ENCODE peak calls at places on chromosomes 1 and 21, in ten cellular contexts. One of them, this sample, is unnamed.

GRCh38 chr1:12209495-12209832 is 20.4 kb upstream of the VPS13D start:
- DNase-seq in HFF-Myc: no peak
- DNase-seq in iPS-NIHi11: no peak
- DNase-seq in B cell: no peak
- DNase-seq in type B pancreatic cell: no peak
- DNase-seq in cardiac fibroblast: no peak
- DNase-seq in heart right ventricle: no peak
- DNase-seq in anterior cingulate cortex: no peak
- DNase-seq in transverse colon: no peak
- DNase-seq in cardiac muscle cell: no peak
- DNase-seq in this sample: no peak

GRCh38 chr1:118744420-118744819 is 243.7 kb downstream of the TBX15 start:
- DNase-seq in HFF-Myc: no peak
- DNase-seq in iPS-NIHi11: no peak
- DNase-seq in B cell: no peak
- DNase-seq in type B pancreatic cell: no peak
- DNase-seq in cardiac fibroblast: no peak
- DNase-seq in heart right ventricle: no peak
- DNase-seq in anterior cingulate cortex: no peak
- DNase-seq in transverse colon: no peak
- DNase-seq in cardiac muscle cell: no peak
- DNase-seq in this sample: no peak

GRCh38 chr1:107648071-107648470 is 316.9 kb downstream of the VAV3 start:
- DNase-seq in HFF-Myc: no peak
- DNase-seq in iPS-NIHi11: no peak
- DNase-seq in B cell: no peak
- DNase-seq in type B pancreatic cell: no peak
- DNase-seq in cardiac fibroblast: peak; percentile 7
- DNase-seq in heart right ventricle: no peak
- DNase-seq in anterior cingulate cortex: no peak
- DNase-seq in transverse colon: no peak
- DNase-seq in cardiac muscle cell: peak; percentile 8
- DNase-seq in this sample: no peak

GRCh38 chr21:31753949-31754348 is 22.0 kb upstream of the SCAF4 start:
- DNase-seq in HFF-Myc: no peak
- DNase-seq in iPS-NIHi11: peak; percentile 23
- DNase-seq in B cell: no peak
- DNase-seq in type B pancreatic cell: no peak
- DNase-seq in cardiac fibroblast: no peak
- DNase-seq in heart right ventricle: no peak
- DNase-seq in anterior cingulate cortex: no peak
- DNase-seq in transverse colon: no peak
- DNase-seq in cardiac muscle cell: no peak
- DNase-seq in this sample: no peak

GRCh38 chr21:45292399-45293213 is 4.9 kb upstream of the POFUT2 start:
- DNase-seq in HFF-Myc: peak; percentile 66
- DNase-seq in iPS-NIHi11: peak; percentile 85
- DNase-seq in B cell: peak; percentile 88
- DNase-seq in type B pancreatic cell: peak; percentile 92
- DNase-seq in cardiac fibroblast: peak; percentile 93
- DNase-seq in heart right ventricle: peak; percentile 87
- DNase-seq in anterior cingulate cortex: peak; percentile 74
- DNase-seq in transverse colon: peak; percentile 83
- DNase-seq in cardiac muscle cell: peak; percentile 93
- DNase-seq in this sample: peak; percentile 96

GRCh38 chr1:186648606-186649005 is 31.6 kb downstream of the PTGS2 start:
- DNase-seq in HFF-Myc: no peak
- DNase-seq in iPS-NIHi11: no peak
- DNase-seq in B cell: no peak
- DNase-seq in type B pancreatic cell: no peak
- DNase-seq in cardiac fibroblast: no peak
- DNase-seq in heart right ventricle: no peak
- DNase-seq in anterior cingulate cortex: no peak
- DNase-seq in transverse colon: no peak
- DNase-seq in cardiac muscle cell: no peak
- DNase-seq in this sample: no peak

GRCh38 chr21:43375006-43375826 is 51.7 kb downstream of the SIK1 start:
- DNase-seq in HFF-Myc: no peak
- DNase-seq in iPS-NIHi11: no peak
- DNase-seq in B cell: no peak
- DNase-seq in type B pancreatic cell: no peak
- DNase-seq in cardiac fibroblast: no peak
- DNase-seq in heart right ventricle: no peak
- DNase-seq in anterior cingulate cortex: no peak
- DNase-seq in transverse colon: no peak
- DNase-seq in cardiac muscle cell: no peak
- DNase-seq in this sample: no peak

GRCh38 chr1:161013104-161013590 is 7.8 kb downstream of the F11R start:
- DNase-seq in HFF-Myc: no peak
- DNase-seq in iPS-NIHi11: no peak
- DNase-seq in B cell: no peak
- DNase-seq in type B pancreatic cell: no peak
- DNase-seq in cardiac fibroblast: peak; percentile 64
- DNase-seq in heart right ventricle: no peak
- DNase-seq in anterior cingulate cortex: no peak
- DNase-seq in transverse colon: no peak
- DNase-seq in cardiac muscle cell: peak; percentile 62
- DNase-seq in this sample: no peak

GRCh38 chr1:165734906-165735305 is 33.8 kb downstream of the TMCO1 start:
- DNase-seq in HFF-Myc: no peak
- DNase-seq in iPS-NIHi11: no peak
- DNase-seq in B cell: no peak
- DNase-seq in type B pancreatic cell: no peak
- DNase-seq in cardiac fibroblast: no peak
- DNase-seq in heart right ventricle: no peak
- DNase-seq in anterior cingulate cortex: no peak
- DNase-seq in transverse colon: no peak
- DNase-seq in cardiac muscle cell: no peak
- DNase-seq in this sample: no peak

GRCh38 chr1:114043046-114043445 is 63.8 kb downstream of the OLFML3 start:
- DNase-seq in HFF-Myc: no peak
- DNase-seq in iPS-NIHi11: no peak
- DNase-seq in B cell: no peak
- DNase-seq in type B pancreatic cell: no peak
- DNase-seq in cardiac fibroblast: no peak
- DNase-seq in heart right ventricle: no peak
- DNase-seq in anterior cingulate cortex: no peak
- DNase-seq in transverse colon: no peak
- DNase-seq in cardiac muscle cell: no peak
- DNase-seq in this sample: no peak

GRCh38 chr1:48810740-48811139 is 34.0 kb upstream of the BEND5 start:
- DNase-seq in HFF-Myc: no peak
- DNase-seq in iPS-NIHi11: no peak
- DNase-seq in B cell: no peak
- DNase-seq in type B pancreatic cell: no peak
- DNase-seq in cardiac fibroblast: no peak
- DNase-seq in heart right ventricle: no peak
- DNase-seq in anterior cingulate cortex: no peak
- DNase-seq in transverse colon: no peak
- DNase-seq in cardiac muscle cell: no peak
- DNase-seq in this sample: no peak

GRCh38 chr1:185627136-185627535 is 107.1 kb upstream of the HMCN1 start:
- DNase-seq in HFF-Myc: no peak
- DNase-seq in iPS-NIHi11: no peak
- DNase-seq in B cell: no peak
- DNase-seq in type B pancreatic cell: no peak
- DNase-seq in cardiac fibroblast: no peak
- DNase-seq in heart right ventricle: no peak
- DNase-seq in anterior cingulate cortex: no peak
- DNase-seq in transverse colon: no peak
- DNase-seq in cardiac muscle cell: no peak
- DNase-seq in this sample: no peak

GRCh38 chr1:41936107-41936506 is 17.4 kb upstream of the HIVEP3 start:
- DNase-seq in HFF-Myc: no peak
- DNase-seq in iPS-NIHi11: no peak
- DNase-seq in B cell: no peak
- DNase-seq in type B pancreatic cell: no peak
- DNase-seq in cardiac fibroblast: no peak
- DNase-seq in heart right ventricle: no peak
- DNase-seq in anterior cingulate cortex: no peak
- DNase-seq in transverse colon: no peak
- DNase-seq in cardiac muscle cell: peak; percentile 15
- DNase-seq in this sample: no peak

GRCh38 chr1:32172621-32173245 is 6.7 kb upstream of the TXLNA start:
- DNase-seq in HFF-Myc: no peak
- DNase-seq in iPS-NIHi11: no peak
- DNase-seq in B cell: no peak
- DNase-seq in type B pancreatic cell: no peak
- DNase-seq in cardiac fibroblast: peak; percentile 24
- DNase-seq in heart right ventricle: no peak
- DNase-seq in anterior cingulate cortex: no peak
- DNase-seq in transverse colon: no peak
- DNase-seq in cardiac muscle cell: peak; percentile 33
- DNase-seq in this sample: no peak

GRCh38 chr21:26570203-26570602 is 2.9 kb downstream of the CYYR1 start:
- DNase-seq in HFF-Myc: no peak
- DNase-seq in iPS-NIHi11: peak; percentile 10
- DNase-seq in B cell: no peak
- DNase-seq in type B pancreatic cell: no peak
- DNase-seq in cardiac fibroblast: no peak
- DNase-seq in heart right ventricle: peak; percentile 47
- DNase-seq in anterior cingulate cortex: no peak
- DNase-seq in transverse colon: no peak
- DNase-seq in cardiac muscle cell: no peak
- DNase-seq in this sample: no peak

This sample was measured in osteocyte.